ENCODE peak calls at places on chromosomes 2 and 18, in ten cellular contexts. J is HuH-7.5; X is naive B cell; D is CD4-positive, alpha-beta memory T cell; H is pancreas; R is posterior cingulate gyrus; F is astrocyte of the cerebellum; T is DMS 273 treated with DMSO at 0.1 percent for 48 hours; Z is AG04450; W is stimulated activated CD4-positive, alpha-beta T cell treated with anti-CD3 and anti-CD28 coated beads, Interleukin-2, amount 100 ng/mL, for 48 hours. B is an unnamed sample.

GRCh38 chr18:43170586-43170985 is 55.1 kb upstream of the RIT2 start:
- DNase-seq in R (no peak), H (no peak), Z (no peak), D (no peak), J (no peak), T (no peak), W (no peak), F (no peak), X (no peak), B (no peak)

GRCh38 chr2:66862871-66863650 is 428.1 kb downstream of the MEIS1 start:
- DNase-seq in T (no peak), J (no peak), D (no peak), X (no peak), H (no peak), F (no peak), R (no peak), W (no peak), Z (peak), B (peak)

GRCh38 chr2:216636570-216637450 is 3.6 kb downstream of the IGFBP2 start:
- DNase-seq in T (no peak), R (peak), F (no peak), Z (no peak), H (peak), D (no peak), J (peak), W (no peak), X (no peak), B (no peak)

GRCh38 chr2:236338495-236339184 is 74.4 kb upstream of the ASB18 start:
- DNase-seq in T (no peak), F (no peak), R (peak), D (no peak), X (no peak), W (no peak), J (no peak), H (no peak), Z (no peak), B (no peak)

GRCh38 chr2:22449676-22450075 is 935.3 kb upstream of the KLHL29 start:
- DNase-seq in W (no peak), R (no peak), J (no peak), H (no peak), T (no peak), X (no peak), D (no peak), F (no peak), Z (no peak), B (no peak)

GRCh38 chr2:46039543-46040303 is 257.5 kb upstream of the EPAS1 start:
- DNase-seq in J (no peak), X (no peak), Z (no peak), F (no peak), D (no peak), R (no peak), W (no peak), H (no peak), T (no peak), B (no peak)

GRCh38 chr18:44681039-44681595 is 429 bp downstream of the SETBP1 start:
- DNase-seq in R (peak), H (no peak), Z (no peak), T (peak), D (no peak), J (no peak), X (no peak), F (no peak), W (no peak), B (no peak)

GRCh38 chr2:175251425-175252041 is 70.0 kb upstream of the ATP5MC3 start:
- DNase-seq in D (no peak), W (no peak), F (peak), H (no peak), R (no peak), T (no peak), J (peak), Z (no peak), X (peak), B (peak)